ENCODE peak calls at places on chromosomes 13 and 19, in eight cellular contexts. One of them, this sample, is unnamed.

GRCh38 chr13:30159446-30159839 is 147.9 kb downstream of the KATNAL1 start:
- DNase-seq in non-pigmented ciliary epithelial cell: peak
- DNase-seq in NCI-H460: no peak
- DNase-seq in stimulated activated naive B cell treated with anti-CD40 and anti-IgM and Interleukin-4, amounts not matched to agents 10 μg/mL and 1 μg/mL and 100 μg/mL, for 72 hours: no peak
- DNase-seq in IMR-90: peak
- DNase-seq in NCI-H1417: no peak
- DNase-seq in ELR: peak
- DNase-seq in caudate nucleus: no peak
- DNase-seq in this sample: no peak

GRCh38 chr13:74423434-74423833 is 289.2 kb upstream of the KLF12 start:
- DNase-seq in NCI-H460: no peak
- DNase-seq in stimulated activated naive B cell treated with anti-CD40 and anti-IgM and Interleukin-4, amounts not matched to agents 10 μg/mL and 1 μg/mL and 100 μg/mL, for 72 hours: no peak
- DNase-seq in NCI-H1417: no peak
- DNase-seq in non-pigmented ciliary epithelial cell: no peak
- DNase-seq in caudate nucleus: no peak
- DNase-seq in ELR: peak
- DNase-seq in IMR-90: no peak
- DNase-seq in this sample: no peak

GRCh38 chr13:20973886-20974285 is 71.3 kb upstream of the XPO4 start:
- DNase-seq in ELR: no peak
- DNase-seq in NCI-H460: no peak
- DNase-seq in stimulated activated naive B cell treated with anti-CD40 and anti-IgM and Interleukin-4, amounts not matched to agents 10 μg/mL and 1 μg/mL and 100 μg/mL, for 72 hours: no peak
- DNase-seq in IMR-90: no peak
- DNase-seq in non-pigmented ciliary epithelial cell: no peak
- DNase-seq in caudate nucleus: no peak
- DNase-seq in NCI-H1417: no peak
- DNase-seq in this sample: no peak

GRCh38 chr13:36673838-36674326 is at the start of gene SERTM1:
- DNase-seq in NCI-H1417: peak
- DNase-seq in IMR-90: no peak
- DNase-seq in stimulated activated naive B cell treated with anti-CD40 and anti-IgM and Interleukin-4, amounts not matched to agents 10 μg/mL and 1 μg/mL and 100 μg/mL, for 72 hours: no peak
- DNase-seq in ELR: no peak
- DNase-seq in caudate nucleus: no peak
- DNase-seq in NCI-H460: no peak
- DNase-seq in non-pigmented ciliary epithelial cell: no peak
- DNase-seq in this sample: no peak

GRCh38 chr19:13120817-13121216 is 2.8 kb downstream of the NACC1 start:
- DNase-seq in NCI-H1417: no peak
- DNase-seq in caudate nucleus: no peak
- DNase-seq in non-pigmented ciliary epithelial cell: no peak
- DNase-seq in stimulated activated naive B cell treated with anti-CD40 and anti-IgM and Interleukin-4, amounts not matched to agents 10 μg/mL and 1 μg/mL and 100 μg/mL, for 72 hours: no peak
- DNase-seq in NCI-H460: no peak
- DNase-seq in ELR: peak
- DNase-seq in IMR-90: peak
- DNase-seq in this sample: no peak

GRCh38 chr13:26112843-26113242 is 61.0 kb upstream of the SHISA2 start:
- DNase-seq in NCI-H460: no peak
- DNase-seq in non-pigmented ciliary epithelial cell: no peak
- DNase-seq in caudate nucleus: no peak
- DNase-seq in ELR: peak
- DNase-seq in stimulated activated naive B cell treated with anti-CD40 and anti-IgM and Interleukin-4, amounts not matched to agents 10 μg/mL and 1 μg/mL and 100 μg/mL, for 72 hours: no peak
- DNase-seq in IMR-90: peak
- DNase-seq in NCI-H1417: peak
- DNase-seq in this sample: no peak

GRCh38 chr13:79405501-79405830 is 589 bp downstream of the RBM26 start:
- DNase-seq in NCI-H460: no peak
- DNase-seq in IMR-90: no peak
- DNase-seq in caudate nucleus: no peak
- DNase-seq in non-pigmented ciliary epithelial cell: no peak
- DNase-seq in stimulated activated naive B cell treated with anti-CD40 and anti-IgM and Interleukin-4, amounts not matched to agents 10 μg/mL and 1 μg/mL and 100 μg/mL, for 72 hours: no peak
- DNase-seq in ELR: no peak
- DNase-seq in NCI-H1417: peak
- DNase-seq in this sample: no peak

GRCh38 chr19:19540707-19541515 is 2.8 kb downstream of the CILP2 start:
- DNase-seq in non-pigmented ciliary epithelial cell: no peak
- DNase-seq in ELR: peak
- DNase-seq in NCI-H1417: no peak
- DNase-seq in stimulated activated naive B cell treated with anti-CD40 and anti-IgM and Interleukin-4, amounts not matched to agents 10 μg/mL and 1 μg/mL and 100 μg/mL, for 72 hours: peak
- DNase-seq in caudate nucleus: no peak
- DNase-seq in IMR-90: no peak
- DNase-seq in NCI-H460: peak
- DNase-seq in this sample: peak

GRCh38 chr13:95573226-95573625 is 20.7 kb downstream of the CLDN10 start:
- DNase-seq in NCI-H460: no peak
- DNase-seq in caudate nucleus: no peak
- DNase-seq in IMR-90: peak
- DNase-seq in non-pigmented ciliary epithelial cell: no peak
- DNase-seq in NCI-H1417: no peak
- DNase-seq in stimulated activated naive B cell treated with anti-CD40 and anti-IgM and Interleukin-4, amounts not matched to agents 10 μg/mL and 1 μg/mL and 100 μg/mL, for 72 hours: no peak
- DNase-seq in ELR: peak
- DNase-seq in this sample: no peak

GRCh38 chr19:3521104-3521445 is 15.0 kb downstream of the FZR1 start:
- DNase-seq in ELR: no peak
- DNase-seq in stimulated activated naive B cell treated with anti-CD40 and anti-IgM and Interleukin-4, amounts not matched to agents 10 μg/mL and 1 μg/mL and 100 μg/mL, for 72 hours: no peak
- DNase-seq in NCI-H460: no peak
- DNase-seq in IMR-90: no peak
- DNase-seq in non-pigmented ciliary epithelial cell: no peak
- DNase-seq in NCI-H1417: no peak
- DNase-seq in caudate nucleus: no peak
- DNase-seq in this sample: no peak

GRCh38 chr19:1896508-1896907 is 8.7 kb upstream of the ADAT3 start:
- DNase-seq in NCI-H1417: no peak
- DNase-seq in caudate nucleus: no peak
- DNase-seq in NCI-H460: no peak
- DNase-seq in IMR-90: no peak
- DNase-seq in stimulated activated naive B cell treated with anti-CD40 and anti-IgM and Interleukin-4, amounts not matched to agents 10 μg/mL and 1 μg/mL and 100 μg/mL, for 72 hours: no peak
- DNase-seq in non-pigmented ciliary epithelial cell: no peak
- DNase-seq in ELR: no peak
- DNase-seq in this sample: no peak

GRCh38 chr19:1251233-1251502 is 2.8 kb downstream of the MIDN start:
- DNase-seq in non-pigmented ciliary epithelial cell: no peak
- DNase-seq in NCI-H460: no peak
- DNase-seq in ELR: peak
- DNase-seq in IMR-90: peak
- DNase-seq in NCI-H1417: peak
- DNase-seq in caudate nucleus: peak
- DNase-seq in stimulated activated naive B cell treated with anti-CD40 and anti-IgM and Interleukin-4, amounts not matched to agents 10 μg/mL and 1 μg/mL and 100 μg/mL, for 72 hours: no peak
- DNase-seq in this sample: no peak